ENCODE peak calls at places on chromosomes 12 and 14, in ten cellular contexts. Z is GM23338, W is HCT116, L is OCI-LY7, K is GM23248, I is PC-9, Q is Karpas-422, X is MM.1S, C is PC-3, F is SK-N-SH. R is an unnamed sample.

GRCh38 chr14:35399083-35399807 is 5.3 kb downstream of the NFKBIA start:
- DNase-seq in F (no peak), C (no peak), W (no peak), I (no peak), L (no peak), Z (no peak), X (no peak), K (no peak), Q (no peak), R (peak; percentile 34)

GRCh38 chr14:20468773-20469241 is 399 bp upstream of the PNP start:
- DNase-seq in F (no peak), K (peak; percentile 49), L (no peak), Z (peak; percentile 38), I (no peak), W (no peak), C (no peak), Q (no peak), X (no peak), R (peak; percentile 16)

GRCh38 chr12:45483571-45483970 is 245.9 kb upstream of the ARID2 start:
- DNase-seq in K (peak; percentile 11), L (no peak), Q (no peak), Z (no peak), I (no peak), C (peak; percentile 4), F (no peak), W (no peak), X (no peak), R (no peak)

GRCh38 chr14:24042733-24043132 is 9.1 kb upstream of the CARMIL3 start:
- DNase-seq in K (no peak), F (no peak), C (no peak), W (no peak), I (no peak), L (no peak), Z (no peak), X (no peak), Q (no peak), R (no peak)

GRCh38 chr12:115763982-115764621 is 513.4 kb downstream of the MED13L start:
- DNase-seq in C (peak; percentile 21), I (no peak), K (no peak), Q (no peak), W (no peak), Z (no peak), F (no peak), L (no peak), X (no peak), R (peak; percentile 35)

GRCh38 chr12:54341343-54341742 is 16.4 kb downstream of the COPZ1 start:
- DNase-seq in L (no peak), Q (no peak), C (no peak), X (no peak), K (no peak), Z (no peak), F (no peak), W (no peak), I (no peak), R (no peak)

GRCh38 chr14:91127411-91127810 is 13.5 kb downstream of the DGLUCY start:
- DNase-seq in Q (no peak), K (no peak), Z (no peak), I (peak; percentile 93), X (peak; percentile 18), C (peak; percentile 94), W (no peak), F (no peak), L (no peak), R (peak; percentile 62)

GRCh38 chr12:77122236-77122635 is 56.9 kb upstream of the E2F7 start:
- DNase-seq in X (no peak), Q (no peak), C (peak; percentile 90), Z (no peak), F (no peak), L (no peak), K (peak; percentile 98), W (peak; percentile 57), I (peak; percentile 60), R (peak; percentile 30)

GRCh38 chr12:93549174-93549573 is 23.3 kb upstream of the SOCS2 start:
- DNase-seq in I (no peak), C (no peak), F (no peak), Z (no peak), L (no peak), Q (no peak), K (no peak), X (no peak), W (no peak), R (no peak)

GRCh38 chr14:99806040-99806439 is 12.8 kb downstream of the EML1 start:
- DNase-seq in C (no peak), Q (no peak), Z (no peak), W (no peak), F (no peak), L (no peak), X (no peak), K (peak; percentile 55), I (no peak), R (no peak)

GRCh38 chr14:23174266-23174665 is 9.2 kb downstream of the SLC7A8 start:
- DNase-seq in Q (no peak), C (no peak), L (no peak), I (no peak), W (no peak), K (peak; percentile 86), Z (no peak), F (no peak), X (no peak), R (peak; percentile 63)

GRCh38 chr14:77008541-77008940 is 20.0 kb downstream of the IRF2BPL start:
- DNase-seq in X (no peak), Q (no peak), W (no peak), F (no peak), I (no peak), K (no peak), Z (no peak), C (no peak), L (no peak), R (no peak)

GRCh38 chr12:132429932-132430643 is 59.9 kb upstream of the FBRSL1 start:
- DNase-seq in I (no peak), C (peak; percentile 67), K (peak; percentile 58), Z (peak; percentile 71), X (peak; percentile 31), W (peak; percentile 41), L (peak; percentile 86), Q (no peak), F (no peak), R (peak; percentile 82)

GRCh38 chr12:9869307-9870161 is at the start of gene CLEC2B:
- DNase-seq in K (peak; percentile 91), C (peak; percentile 69), Z (no peak), Q (no peak), F (no peak), I (peak; percentile 83), W (no peak), X (peak; percentile 67), L (peak; percentile 44), R (peak; percentile 13)

DNA sequence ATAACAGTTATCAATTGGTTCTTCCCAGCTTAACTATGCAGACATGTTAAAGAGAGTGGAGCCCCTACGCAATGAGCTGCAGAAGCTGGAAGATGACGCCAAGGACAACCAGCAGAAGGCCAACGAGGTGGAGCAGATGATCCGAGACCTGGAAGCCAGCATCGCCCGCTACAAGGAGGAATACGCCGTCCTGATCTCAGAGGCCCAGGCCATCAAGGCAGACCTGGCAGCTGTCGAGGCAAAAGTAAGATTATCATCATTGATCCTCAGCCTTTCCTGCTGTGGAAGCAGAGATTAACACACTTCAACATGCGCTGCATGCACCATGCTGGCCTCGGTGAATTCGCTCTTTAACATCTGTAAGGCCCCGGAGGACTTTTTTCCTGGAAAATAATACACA is 53.6 kb downstream of the HSP90AA1 start:
- DNase-seq in C (no peak), L (no peak), W (no peak), I (no peak), X (no peak), K (no peak), F (no peak), Q (no peak), Z (no peak), R (no peak)
- H3K36me3 ChIP-seq in C (peaks cover 85% of the 10 kb centered on the region), L (peaks cover 97% of the 10 kb centered on the region), W (peaks cover 70% of the 10 kb centered on the region), I (peaks cover 84% of the 10 kb centered on the region), X (no peaks in the 10 kb centered on the region), K (peaks cover 95% of the 10 kb centered on the region), F (peaks cover 77% of the 10 kb centered on the region), Q (peaks cover 82% of the 10 kb centered on the region), Z (peaks cover 83% of the 10 kb centered on the region), R (peaks cover 4% of the 10 kb centered on the region)

DNA sequence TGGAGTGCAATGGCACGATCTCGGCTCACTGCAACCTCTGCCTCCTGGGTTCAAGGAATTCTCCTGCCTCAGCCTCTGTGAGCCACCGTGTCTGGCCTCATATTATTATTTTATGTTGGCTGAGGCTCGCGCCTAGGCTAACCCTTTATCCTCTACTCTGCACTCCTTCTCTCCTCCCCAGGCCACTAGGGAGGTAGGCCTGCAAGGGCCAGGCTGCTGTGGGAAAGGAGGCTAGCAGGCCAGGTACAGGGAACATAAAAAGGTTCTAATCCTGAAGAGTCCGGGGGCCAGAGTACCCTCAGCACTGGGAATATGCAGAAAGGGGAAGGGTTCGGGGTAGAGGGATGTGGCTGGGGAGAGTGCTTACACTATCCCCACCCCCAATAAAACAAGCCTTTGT is 14.9 kb downstream of the PKP2 start:
- DNase-seq in I (no peak), L (no peak), W (no peak), F (no peak), Z (no peak), C (no peak), K (no peak), Q (no peak), X (no peak), R (no peak)
- H3K9me2 ChIP-seq in I (no peaks in the 10 kb centered on the region), L (no peaks in the 10 kb centered on the region), W (no peaks in the 10 kb centered on the region), F (no peaks in the 10 kb centered on the region), Z (no peaks in the 10 kb centered on the region), C (no peaks in the 10 kb centered on the region), K (no peaks in the 10 kb centered on the region), Q (no peaks in the 10 kb centered on the region), X (no peaks in the 10 kb centered on the region), R (no peaks in the 10 kb centered on the region)

DNA sequence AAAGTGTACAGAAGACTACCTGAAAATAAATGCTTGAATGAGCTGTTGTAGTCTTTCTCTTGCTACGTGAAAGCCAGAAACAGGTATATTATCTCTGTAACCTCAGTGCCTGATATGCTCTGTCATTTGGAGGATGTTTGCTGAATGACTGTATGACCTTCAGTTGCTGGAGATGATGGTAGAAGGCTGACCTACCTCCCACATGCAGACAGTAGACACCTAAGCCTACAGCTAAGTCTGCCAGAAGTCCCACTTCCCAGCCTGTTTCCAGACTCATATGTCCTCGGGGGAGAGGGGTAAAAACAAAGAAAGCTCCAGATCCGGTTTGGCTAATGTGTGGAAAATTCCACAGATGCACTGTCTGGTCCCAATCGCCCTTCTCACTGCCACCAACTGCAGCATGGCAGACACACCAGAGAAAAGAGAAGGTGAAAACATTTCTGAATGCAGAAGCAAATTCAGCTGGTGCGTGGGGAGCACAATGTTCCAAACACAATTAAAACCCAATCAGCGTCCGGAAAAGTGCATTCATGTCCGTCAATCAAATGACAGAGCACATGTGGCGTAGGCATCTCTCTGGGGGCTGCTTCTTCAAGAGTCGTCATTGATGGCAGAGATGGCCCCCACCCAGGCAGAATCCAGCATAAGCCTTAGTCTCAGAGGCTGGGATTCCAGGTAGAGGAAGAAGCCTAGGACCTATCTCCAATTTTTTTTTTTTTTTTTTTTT is 76.3 kb upstream of the TBX3 start:
- DNase-seq in C (peak; percentile 95), K (no peak), L (no peak), Q (no peak), Z (no peak), W (no peak), F (no peak), X (no peak), I (peak; percentile 59), R (no peak)
- H2AFZ ChIP-seq in C (peak overlapping the region; percentile 2), K (no peak overlapping the region), L (no peak overlapping the region), Q (no peak overlapping the region), Z (peak overlapping the region; percentile 32), W (no peak overlapping the region), F (no peak overlapping the region), X (no peak overlapping the region), I (no peak overlapping the region), R (no peak overlapping the region)

DNA sequence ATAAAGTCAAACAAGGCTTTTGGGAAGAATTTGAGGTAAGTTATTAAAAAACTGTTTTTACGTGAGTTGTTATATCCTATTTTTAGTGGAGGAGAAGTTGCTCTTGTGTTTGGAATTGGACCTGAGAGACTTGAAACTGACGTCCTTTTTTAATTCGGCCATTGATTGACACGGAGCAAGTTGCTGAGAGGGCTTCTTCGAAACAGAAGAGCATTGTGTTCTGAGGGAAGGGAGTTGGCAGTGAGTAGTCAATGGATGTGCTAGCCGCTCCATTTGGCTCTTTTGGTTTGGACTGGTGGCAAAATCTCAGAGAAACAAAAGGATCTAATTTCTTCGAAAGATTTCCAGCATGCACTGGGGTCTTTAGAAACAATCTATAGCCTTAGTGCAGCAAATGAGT is 37.3 kb downstream of the PTPN11 start:
- DNase-seq in I (no peak), X (no peak), C (no peak), Z (no peak), Q (no peak), K (no peak), W (no peak), F (no peak), L (no peak), R (no peak)
- H3K36me3 ChIP-seq in I (peaks cover 12% of the 10 kb centered on the region), X (no peaks in the 10 kb centered on the region), C (peaks cover 42% of the 10 kb centered on the region), Z (peaks cover 48% of the 10 kb centered on the region), Q (peaks cover 24% of the 10 kb centered on the region), K (peaks cover 40% of the 10 kb centered on the region), W (peaks cover 28% of the 10 kb centered on the region), F (peaks cover 21% of the 10 kb centered on the region), L (peaks cover 69% of the 10 kb centered on the region), R (no peaks in the 10 kb centered on the region)

R was measured in hepatocyte.